ENCODE peak calls at places on chromosomes 1 and 21, in seven cellular contexts. One of them, this sample, is unnamed.
A peak's percentile ranks its signal among the peaks of the same experiment; 100 is the strongest.

GRCh38 chr1:206885341-206886060 is 11.7 kb upstream of the IL24 start:
- DNase-seq in cerebellar cortex: no peak
- DNase-seq in endothelial cell: no peak
- DNase-seq in DMS153: no peak
- DNase-seq in NCI-H1694: no peak
- DNase-seq in globus pallidus: no peak
- DNase-seq in NCI-H748 treated with DMSO at 0.1 percent for 48 hours: no peak
- DNase-seq in this sample: no peak

GRCh38 chr1:31696246-31696645 is 7.6 kb downstream of the COL16A1 start:
- DNase-seq in cerebellar cortex: no peak
- DNase-seq in endothelial cell: no peak
- DNase-seq in DMS153: peak; percentile 80
- DNase-seq in NCI-H1694: no peak
- DNase-seq in globus pallidus: peak; percentile 97
- DNase-seq in NCI-H748 treated with DMSO at 0.1 percent for 48 hours: no peak
- DNase-seq in this sample: peak; percentile 46

GRCh38 chr1:93014156-93014555 is 52.9 kb upstream of the DIPK1A start:
- DNase-seq in cerebellar cortex: no peak
- DNase-seq in endothelial cell: no peak
- DNase-seq in DMS153: no peak
- DNase-seq in NCI-H1694: no peak
- DNase-seq in globus pallidus: no peak
- DNase-seq in NCI-H748 treated with DMSO at 0.1 percent for 48 hours: no peak
- DNase-seq in this sample: no peak

GRCh38 chr21:44408226-44408625 is 47.1 kb upstream of the LRRC3 start:
- DNase-seq in cerebellar cortex: no peak
- DNase-seq in endothelial cell: no peak
- DNase-seq in DMS153: no peak
- DNase-seq in NCI-H1694: no peak
- DNase-seq in globus pallidus: no peak
- DNase-seq in NCI-H748 treated with DMSO at 0.1 percent for 48 hours: no peak
- DNase-seq in this sample: no peak

GRCh38 chr1:184014271-184014670 is 23.3 kb downstream of the COLGALT2 start:
- DNase-seq in cerebellar cortex: no peak
- DNase-seq in endothelial cell: no peak
- DNase-seq in DMS153: no peak
- DNase-seq in NCI-H1694: no peak
- DNase-seq in globus pallidus: no peak
- DNase-seq in NCI-H748 treated with DMSO at 0.1 percent for 48 hours: no peak
- DNase-seq in this sample: no peak

GRCh38 chr1:18288609-18289219 is 181.1 kb downstream of the IGSF21 start:
- DNase-seq in cerebellar cortex: no peak
- DNase-seq in endothelial cell: no peak
- DNase-seq in DMS153: peak; percentile 12
- DNase-seq in NCI-H1694: peak; percentile 29
- DNase-seq in globus pallidus: no peak
- DNase-seq in NCI-H748 treated with DMSO at 0.1 percent for 48 hours: no peak
- DNase-seq in this sample: no peak

GRCh38 chr21:46154955-46155513 is 345 bp downstream of the FTCD start:
- DNase-seq in cerebellar cortex: no peak
- DNase-seq in endothelial cell: no peak
- DNase-seq in DMS153: no peak
- DNase-seq in NCI-H1694: no peak
- DNase-seq in globus pallidus: no peak
- DNase-seq in NCI-H748 treated with DMSO at 0.1 percent for 48 hours: no peak
- DNase-seq in this sample: no peak

GRCh38 chr1:241985787-241986186 is 13.1 kb downstream of the MAP1LC3C start:
- DNase-seq in cerebellar cortex: peak; percentile 24
- DNase-seq in endothelial cell: peak; percentile 65
- DNase-seq in DMS153: peak; percentile 28
- DNase-seq in NCI-H1694: peak; percentile 30
- DNase-seq in globus pallidus: no peak
- DNase-seq in NCI-H748 treated with DMSO at 0.1 percent for 48 hours: no peak
- DNase-seq in this sample: no peak

GRCh38 chr1:186374313-186375151 is 521 bp downstream of the TPR start:
- DNase-seq in cerebellar cortex: peak; percentile 57
- DNase-seq in endothelial cell: peak; percentile 5
- DNase-seq in DMS153: peak; percentile 32
- DNase-seq in NCI-H1694: no peak
- DNase-seq in globus pallidus: no peak
- DNase-seq in NCI-H748 treated with DMSO at 0.1 percent for 48 hours: peak; percentile 7
- DNase-seq in this sample: peak; percentile 46